ENCODE peak calls at places on chromosomes 7 and 10, in eight cellular contexts. J is non-pigmented ciliary epithelial cell; E is stimulated activated CD4-positive, alpha-beta T cell treated with anti-CD3 and anti-CD28 coated beads, Interleukin-15, amount 100 ng/mL, for 1 hour; T is fibroblast of the conjunctiva; I is stomach; K is skeletal muscle cell; F is activated CD4-positive, alpha-beta T cell treated with anti-CD3 and anti-CD28 coated beads, Interleukin-2, amount 10 ng/mL, durations not matched to agents 7 days and 5 days; Z is T-cell. B is an unnamed sample.

GRCh38 chr7:29639887-29640600 is 76.4 kb downstream of the PRR15 start:
- DNase-seq in J (no peak), K (no peak), T (no peak), I (no peak), Z (no peak), E (no peak), F (no peak), B (no peak)

GRCh38 chr10:78408011-78408410 is 374.3 kb downstream of the RPS24 start:
- DNase-seq in E (no peak), Z (no peak), K (no peak), I (no peak), J (no peak), F (no peak), T (no peak), B (no peak)

GRCh38 chr10:99708428-99709010 is 23.4 kb downstream of the COX15 start:
- DNase-seq in T (no peak), F (no peak), E (no peak), I (no peak), J (no peak), Z (no peak), K (no peak), B (no peak)

GRCh38 chr7:154882931-154883474 is 119.9 kb downstream of the PAXIP1 start:
- DNase-seq in K (no peak), F (no peak), Z (no peak), J (no peak), T (no peak), I (no peak), E (no peak), B (no peak)

GRCh38 chr10:23432161-23432560 is 6.7 kb upstream of the OTUD1 start:
- DNase-seq in T (no peak), Z (no peak), J (no peak), F (no peak), E (no peak), I (no peak), K (no peak), B (no peak)

GRCh38 chr7:158843775-158844174 is 12.6 kb upstream of the DYNC2I1 start:
- DNase-seq in T (no peak), J (no peak), F (no peak), I (no peak), Z (no peak), E (no peak), K (no peak), B (no peak)

GRCh38 chr10:6202098-6202683 is 541 bp upstream of the PFKFB3 start:
- DNase-seq in Z (no peak), K (no peak), J (no peak), I (no peak), T (no peak), E (no peak), F (no peak), B (no peak)

GRCh38 chr10:67763499-67764011 is 67.6 kb upstream of the CTNNA3 start:
- DNase-seq in J (no peak), Z (peak), E (peak), F (peak), T (no peak), K (no peak), I (peak), B (peak)

GRCh38 chr10:43409385-43410109 is 561 bp upstream of the HNRNPF start:
- DNase-seq in Z (peak), K (no peak), J (no peak), F (peak), E (peak), I (peak), T (no peak), B (peak)

GRCh38 chr10:69224862-69225657 is 4.9 kb downstream of the HKDC1 start:
- DNase-seq in I (no peak), Z (no peak), J (no peak), T (no peak), K (no peak), E (no peak), F (no peak), B (no peak)

GRCh38 chr10:23980054-23980453 is 228.9 kb upstream of the KIAA1217 start:
- DNase-seq in E (no peak), Z (no peak), F (no peak), I (no peak), T (no peak), J (no peak), K (no peak), B (no peak)

GRCh38 chr7:6078548-6078947 is 47.4 kb downstream of the ANKRD61 start:
- DNase-seq in T (no peak), J (no peak), E (no peak), Z (no peak), F (no peak), I (no peak), K (no peak), B (no peak)

GRCh38 chr7:110170762-110171161 is 920.2 kb upstream of the LRRN3 start:
- DNase-seq in Z (no peak), T (no peak), K (no peak), J (no peak), E (no peak), I (no peak), F (no peak), B (no peak)

GRCh38 chr7:360454-361100 is 70.6 kb downstream of the FOXL3 start:
- DNase-seq in T (no peak), K (no peak), I (no peak), Z (peak), J (no peak), E (peak), F (peak), B (peak)

GRCh38 chr7:28020302-28020940 is 160.2 kb downstream of the JAZF1 start:
- DNase-seq in I (peak), T (peak), K (peak), F (peak), Z (no peak), E (no peak), J (peak), B (peak)

GRCh38 chr7:149104214-149104613 is 13.7 kb upstream of the ZNF786 start:
- DNase-seq in I (no peak), E (no peak), Z (no peak), T (no peak), J (no peak), K (no peak), F (no peak), B (no peak)

GRCh38 chr10:26627320-26627719 is 70.2 kb upstream of the PDSS1 start:
- DNase-seq in T (no peak), K (no peak), F (no peak), Z (no peak), E (no peak), J (no peak), I (no peak), B (no peak)

B was measured in pancreas.